ENCODE peak calls at places on chromosomes 16 and 17, in seven cellular contexts. X is T-cell; S is activated effector memory CD4-positive, alpha-beta T cell treated with anti-CD3 and anti-CD28 coated beads, Interleukin-2, amount 50 U/mL, for 16 hours; W is brain microvascular endothelial cell; G is nucleus accumbens; Y is T-helper 2 cell; I is GF-D8. H is an unnamed sample.
A peak's percentile ranks its signal among the peaks of the same experiment; 100 is the strongest.

GRCh38 chr16:56312028-56312300 is 113.4 kb downstream of the AMFR start:
- DNase-seq in I (no peak), G (no peak), S (no peak), X (no peak), Y (no peak), W (no peak), H (no peak)

GRCh38 chr16:64657316-64658011 is 464.4 kb downstream of the CDH11 start:
- DNase-seq in G (no peak), W (peak; percentile 91), X (no peak), Y (no peak), S (no peak), I (no peak), H (no peak)

GRCh38 chr16:490768-491167 is 36.7 kb upstream of the CAPN15 start:
- DNase-seq in S (no peak), X (no peak), W (no peak), Y (no peak), G (no peak), I (no peak), H (no peak)

GRCh38 chr17:36645358-36645757 is 44.0 kb downstream of the MRM1 start:
- DNase-seq in G (no peak), S (no peak), I (no peak), Y (no peak), X (no peak), W (no peak), H (no peak)

GRCh38 chr17:4933646-4934045 is 1.6 kb downstream of the GP1BA start:
- DNase-seq in Y (no peak), S (no peak), I (no peak), G (no peak), W (no peak), X (no peak), H (no peak)

GRCh38 chr16:83002351-83003334 is 375.9 kb downstream of the CDH13 start:
- DNase-seq in W (no peak), Y (no peak), S (no peak), G (no peak), X (no peak), I (no peak), H (no peak)

GRCh38 chr17:60160829-60161501 is 11.2 kb downstream of the CA4 start:
- DNase-seq in S (no peak), Y (no peak), G (no peak), X (no peak), I (no peak), W (no peak), H (no peak)

GRCh38 chr17:43645765-43646481 is 15.8 kb downstream of the MEOX1 start:
- DNase-seq in Y (no peak), W (no peak), S (peak; percentile 64), I (no peak), X (no peak), G (no peak), H (peak; percentile 82)

GRCh38 chr16:48356633-48357376 is 28.4 kb downstream of the SIAH1 start:
- DNase-seq in S (no peak), I (no peak), X (no peak), W (no peak), Y (no peak), G (no peak), H (no peak)

GRCh38 chr17:6365187-6365943 is 69.6 kb downstream of the AIPL1 start:
- DNase-seq in I (no peak), S (no peak), Y (no peak), G (no peak), X (no peak), W (no peak), H (no peak)

GRCh38 chr16:64428463-64428862 is 693.4 kb downstream of the CDH11 start:
- DNase-seq in S (no peak), I (no peak), G (no peak), X (no peak), W (peak; percentile 84), Y (no peak), H (no peak)